ENCODE peak calls at places on chromosomes 2 and 18, in five cellular contexts. One of them, this sample, is unnamed. For H3K27me3, the result is how much of the 10 kb centered on the place peaks cover.

GRCh38 chr2:11746807-11747459 is 501 bp downstream of the LPIN1 start:
- DNase-seq in neural progenitor cell: peak
- DNase-seq in CD4-positive, CD25-positive, alpha-beta regulatory T cell: no peak
- DNase-seq in brain microvascular endothelial cell: peak
- DNase-seq in right cardiac atrium: no peak
- DNase-seq in this sample: peak

GRCh38 chr2:198164843-198165242 is 360.4 kb downstream of the PLCL1 start:
- DNase-seq in neural progenitor cell: no peak
- DNase-seq in CD4-positive, CD25-positive, alpha-beta regulatory T cell: no peak
- DNase-seq in brain microvascular endothelial cell: no peak
- DNase-seq in right cardiac atrium: no peak
- DNase-seq in this sample: no peak

GRCh38 chr2:197204855-197205254 is 105.7 kb downstream of the ANKRD44 start:
- DNase-seq in neural progenitor cell: no peak
- DNase-seq in CD4-positive, CD25-positive, alpha-beta regulatory T cell: no peak
- DNase-seq in brain microvascular endothelial cell: no peak
- DNase-seq in right cardiac atrium: no peak
- DNase-seq in this sample: no peak

GRCh38 chr2:141200191-141200590 is 930.6 kb downstream of the LRP1B start:
- DNase-seq in neural progenitor cell: no peak
- DNase-seq in CD4-positive, CD25-positive, alpha-beta regulatory T cell: no peak
- DNase-seq in brain microvascular endothelial cell: peak
- DNase-seq in right cardiac atrium: no peak
- DNase-seq in this sample: no peak

GRCh38 chr18:48391863-48392262 is 17.3 kb downstream of the ZBTB7C start:
- DNase-seq in neural progenitor cell: no peak
- DNase-seq in CD4-positive, CD25-positive, alpha-beta regulatory T cell: no peak
- DNase-seq in brain microvascular endothelial cell: no peak
- DNase-seq in right cardiac atrium: peak
- DNase-seq in this sample: no peak

GRCh38 chr2:241774419-241775222 is 2.0 kb upstream of the GAL3ST2 start:
- DNase-seq in neural progenitor cell: no peak
- DNase-seq in CD4-positive, CD25-positive, alpha-beta regulatory T cell: no peak
- DNase-seq in brain microvascular endothelial cell: peak
- DNase-seq in right cardiac atrium: peak
- DNase-seq in this sample: no peak

GRCh38 chr2:46297546-46298271 is 502 bp downstream of the EPAS1 start:
- DNase-seq in neural progenitor cell: peak
- DNase-seq in CD4-positive, CD25-positive, alpha-beta regulatory T cell: peak
- DNase-seq in brain microvascular endothelial cell: no peak
- DNase-seq in right cardiac atrium: peak
- DNase-seq in this sample: peak

GRCh38 chr2:100250645-100251044 is 71.7 kb downstream of the LONRF2 start:
- DNase-seq in neural progenitor cell: no peak
- DNase-seq in CD4-positive, CD25-positive, alpha-beta regulatory T cell: no peak
- DNase-seq in brain microvascular endothelial cell: no peak
- DNase-seq in right cardiac atrium: no peak
- DNase-seq in this sample: no peak

GRCh38 chr2:128323501-128323931 is 4.8 kb upstream of the HS6ST1 start:
- DNase-seq in neural progenitor cell: no peak
- DNase-seq in CD4-positive, CD25-positive, alpha-beta regulatory T cell: no peak
- DNase-seq in brain microvascular endothelial cell: no peak
- DNase-seq in right cardiac atrium: no peak
- DNase-seq in this sample: peak

GRCh38 chr18:33577688-33578370 is at the start of gene ASXL3:
- DNase-seq in neural progenitor cell: peak
- DNase-seq in CD4-positive, CD25-positive, alpha-beta regulatory T cell: no peak
- DNase-seq in brain microvascular endothelial cell: no peak
- DNase-seq in right cardiac atrium: peak
- DNase-seq in this sample: no peak

GRCh38 chr2:119756837-119757236 is 2.9 kb upstream of the PTPN4 start:
- DNase-seq in neural progenitor cell: no peak
- DNase-seq in CD4-positive, CD25-positive, alpha-beta regulatory T cell: no peak
- DNase-seq in brain microvascular endothelial cell: peak
- DNase-seq in right cardiac atrium: peak
- DNase-seq in this sample: no peak

GRCh38 chr2:189018636-189019035 is 44.5 kb downstream of the COL3A1 start:
- DNase-seq in neural progenitor cell: no peak
- DNase-seq in CD4-positive, CD25-positive, alpha-beta regulatory T cell: no peak
- DNase-seq in brain microvascular endothelial cell: no peak
- DNase-seq in right cardiac atrium: no peak
- DNase-seq in this sample: no peak

GRCh38 chr2:218006741-218007140 is 3.9 kb upstream of the TNS1 start:
- DNase-seq in neural progenitor cell: no peak
- DNase-seq in CD4-positive, CD25-positive, alpha-beta regulatory T cell: no peak
- DNase-seq in brain microvascular endothelial cell: no peak
- DNase-seq in right cardiac atrium: no peak
- DNase-seq in this sample: no peak

GRCh38 chr2:21165350-21165749 is 41.6 kb downstream of the TDRD15 start:
- DNase-seq in neural progenitor cell: no peak
- DNase-seq in CD4-positive, CD25-positive, alpha-beta regulatory T cell: no peak
- DNase-seq in brain microvascular endothelial cell: no peak
- DNase-seq in right cardiac atrium: no peak
- DNase-seq in this sample: no peak

GRCh38 chr2:217759991-217760390 is 242.8 kb downstream of the TNS1 start:
- DNase-seq in neural progenitor cell: no peak
- DNase-seq in CD4-positive, CD25-positive, alpha-beta regulatory T cell: no peak
- DNase-seq in brain microvascular endothelial cell: no peak
- DNase-seq in right cardiac atrium: no peak
- DNase-seq in this sample: no peak

GRCh38 chr18:9280854-9281253 is 53.7 kb upstream of the TWSG1 start:
- DNase-seq in neural progenitor cell: no peak
- DNase-seq in CD4-positive, CD25-positive, alpha-beta regulatory T cell: no peak
- DNase-seq in brain microvascular endothelial cell: no peak
- DNase-seq in right cardiac atrium: no peak
- DNase-seq in this sample: no peak

GRCh38 chr2:105103481-105103880 is 65.6 kb downstream of the MRPS9 start:
- DNase-seq in neural progenitor cell: peak
- DNase-seq in CD4-positive, CD25-positive, alpha-beta regulatory T cell: no peak
- DNase-seq in brain microvascular endothelial cell: no peak
- DNase-seq in right cardiac atrium: no peak
- DNase-seq in this sample: no peak

GRCh38 chr2:1995987-1996386 is 251.7 kb upstream of the PXDN start:
- DNase-seq in neural progenitor cell: no peak
- DNase-seq in CD4-positive, CD25-positive, alpha-beta regulatory T cell: no peak
- DNase-seq in brain microvascular endothelial cell: peak
- DNase-seq in right cardiac atrium: no peak
- DNase-seq in this sample: no peak

GRCh38 chr18:63181706-63182105 is 137.9 kb downstream of the BCL2 start:
- DNase-seq in neural progenitor cell: no peak
- DNase-seq in CD4-positive, CD25-positive, alpha-beta regulatory T cell: no peak
- DNase-seq in brain microvascular endothelial cell: no peak
- DNase-seq in right cardiac atrium: no peak
- DNase-seq in this sample: no peak

GRCh38 chr2:227608469-227609338 is 5.9 kb downstream of the SCYGR3 start:
- DNase-seq in neural progenitor cell: no peak
- DNase-seq in CD4-positive, CD25-positive, alpha-beta regulatory T cell: no peak
- DNase-seq in brain microvascular endothelial cell: no peak
- DNase-seq in right cardiac atrium: no peak
- DNase-seq in this sample: no peak

GRCh38 chr2:60468390-60469085 is 84.9 kb downstream of the BCL11A start:
- DNase-seq in neural progenitor cell: no peak
- DNase-seq in CD4-positive, CD25-positive, alpha-beta regulatory T cell: no peak
- DNase-seq in brain microvascular endothelial cell: peak
- DNase-seq in right cardiac atrium: no peak
- DNase-seq in this sample: no peak

GRCh38 chr2:226678422-226678821 is 121.2 kb downstream of the IRS1 start:
- DNase-seq in neural progenitor cell: no peak
- DNase-seq in CD4-positive, CD25-positive, alpha-beta regulatory T cell: no peak
- DNase-seq in brain microvascular endothelial cell: no peak
- DNase-seq in right cardiac atrium: no peak
- DNase-seq in this sample: no peak

DNA sequence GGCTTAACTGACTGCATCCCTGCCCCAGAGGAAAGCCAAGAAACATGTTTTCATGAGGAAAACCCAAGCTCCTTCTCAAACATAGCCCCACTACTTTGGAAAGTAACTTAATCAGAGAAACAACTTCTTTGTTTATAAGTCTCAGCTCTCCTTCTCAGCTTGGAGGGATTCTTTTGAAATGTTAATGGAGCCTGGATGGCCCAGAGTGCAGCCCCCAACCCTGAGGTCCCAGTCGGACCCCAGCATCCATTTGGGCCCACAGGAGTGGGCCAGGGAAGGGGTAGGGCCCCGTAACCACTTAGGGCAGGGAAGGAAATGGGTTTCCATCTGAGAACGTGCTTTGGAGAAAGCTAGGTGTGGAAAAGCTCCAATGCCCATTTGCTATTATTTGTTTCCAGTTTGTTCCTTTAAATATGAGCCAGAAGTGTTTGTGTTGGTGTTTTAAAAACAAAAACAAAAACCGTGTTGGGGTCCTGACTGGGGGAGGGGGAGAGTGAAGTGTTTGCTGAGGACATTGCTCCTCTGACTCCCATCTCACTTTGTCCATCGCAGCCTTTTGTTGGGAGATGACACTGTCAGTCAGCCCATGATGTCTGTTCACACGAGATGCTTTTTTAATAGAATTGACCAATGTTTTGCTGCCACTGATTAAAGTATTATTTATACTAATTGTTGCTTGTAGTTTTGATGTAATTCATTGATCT is 1.6 kb upstream of the HOXD3 start:
- DNase-seq in neural progenitor cell: no peak
- DNase-seq in CD4-positive, CD25-positive, alpha-beta regulatory T cell: no peak
- DNase-seq in brain microvascular endothelial cell: no peak
- DNase-seq in right cardiac atrium: no peak
- DNase-seq in this sample: peak
- H3K27me3 ChIP-seq in neural progenitor cell: half or more
- H3K27me3 ChIP-seq in CD4-positive, CD25-positive, alpha-beta regulatory T cell: under half
- H3K27me3 ChIP-seq in brain microvascular endothelial cell: half or more
- H3K27me3 ChIP-seq in right cardiac atrium: under half
- H3K27me3 ChIP-seq in this sample: half or more

GRCh38 chr2:10332402-10333246 is 29.9 kb downstream of the HPCAL1 start:
- DNase-seq in neural progenitor cell: peak
- DNase-seq in CD4-positive, CD25-positive, alpha-beta regulatory T cell: no peak
- DNase-seq in brain microvascular endothelial cell: peak
- DNase-seq in right cardiac atrium: no peak
- DNase-seq in this sample: peak

GRCh38 chr2:10333247-10333613 is 30.5 kb downstream of the HPCAL1 start:
- DNase-seq in neural progenitor cell: no peak
- DNase-seq in CD4-positive, CD25-positive, alpha-beta regulatory T cell: no peak
- DNase-seq in brain microvascular endothelial cell: no peak
- DNase-seq in right cardiac atrium: no peak
- DNase-seq in this sample: peak

GRCh38 chr2:10331702-10332401 is 29.1 kb downstream of the HPCAL1 start:
- DNase-seq in neural progenitor cell: no peak
- DNase-seq in CD4-positive, CD25-positive, alpha-beta regulatory T cell: no peak
- DNase-seq in brain microvascular endothelial cell: no peak
- DNase-seq in right cardiac atrium: no peak
- DNase-seq in this sample: no peak

GRCh38 chr2:10335046-10335840 is 32.5 kb downstream of the HPCAL1 start:
- DNase-seq in neural progenitor cell: no peak
- DNase-seq in CD4-positive, CD25-positive, alpha-beta regulatory T cell: no peak
- DNase-seq in brain microvascular endothelial cell: no peak
- DNase-seq in right cardiac atrium: no peak
- DNase-seq in this sample: no peak

DNA sequence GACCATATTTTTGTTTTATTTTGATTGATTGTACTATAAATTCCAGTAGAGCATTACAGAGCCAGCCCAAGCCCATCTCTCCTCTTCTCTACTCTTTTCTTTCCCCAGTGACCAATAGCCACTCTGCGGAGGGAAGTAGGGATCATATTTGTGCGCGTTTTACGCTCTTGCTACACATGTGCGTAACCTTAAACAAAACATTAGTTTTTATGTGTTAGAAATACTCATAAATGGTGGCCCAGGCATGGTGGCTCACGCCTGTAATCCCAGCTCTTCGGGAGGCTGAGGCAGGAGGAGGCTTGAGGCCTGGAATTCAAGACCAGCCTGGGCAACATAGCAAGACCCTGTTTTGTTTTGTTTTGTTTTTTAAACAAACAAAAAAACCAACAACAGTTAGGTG is 31.3 kb downstream of the HPCAL1 start:
- DNase-seq in neural progenitor cell: no peak
- DNase-seq in CD4-positive, CD25-positive, alpha-beta regulatory T cell: no peak
- DNase-seq in brain microvascular endothelial cell: no peak
- DNase-seq in right cardiac atrium: no peak
- DNase-seq in this sample: no peak
- H3K4me3 ChIP-seq in neural progenitor cell: no peak
- H3K4me3 ChIP-seq in CD4-positive, CD25-positive, alpha-beta regulatory T cell: no peak
- H3K4me3 ChIP-seq in brain microvascular endothelial cell: no peak
- H3K4me3 ChIP-seq in right cardiac atrium: no peak
- H3K4me3 ChIP-seq in this sample: no peak

GRCh38 chr2:47501374-47502200 is 98.6 kb downstream of the MSH2 start:
- DNase-seq in neural progenitor cell: no peak
- DNase-seq in CD4-positive, CD25-positive, alpha-beta regulatory T cell: no peak
- DNase-seq in brain microvascular endothelial cell: peak
- DNase-seq in right cardiac atrium: no peak
- DNase-seq in this sample: no peak
- H3K27me3 ChIP-seq in neural progenitor cell: under half
- H3K27me3 ChIP-seq in CD4-positive, CD25-positive, alpha-beta regulatory T cell: under half
- H3K27me3 ChIP-seq in brain microvascular endothelial cell: under half
- H3K27me3 ChIP-seq in right cardiac atrium: under half
- H3K27me3 ChIP-seq in this sample: under half

DNA sequence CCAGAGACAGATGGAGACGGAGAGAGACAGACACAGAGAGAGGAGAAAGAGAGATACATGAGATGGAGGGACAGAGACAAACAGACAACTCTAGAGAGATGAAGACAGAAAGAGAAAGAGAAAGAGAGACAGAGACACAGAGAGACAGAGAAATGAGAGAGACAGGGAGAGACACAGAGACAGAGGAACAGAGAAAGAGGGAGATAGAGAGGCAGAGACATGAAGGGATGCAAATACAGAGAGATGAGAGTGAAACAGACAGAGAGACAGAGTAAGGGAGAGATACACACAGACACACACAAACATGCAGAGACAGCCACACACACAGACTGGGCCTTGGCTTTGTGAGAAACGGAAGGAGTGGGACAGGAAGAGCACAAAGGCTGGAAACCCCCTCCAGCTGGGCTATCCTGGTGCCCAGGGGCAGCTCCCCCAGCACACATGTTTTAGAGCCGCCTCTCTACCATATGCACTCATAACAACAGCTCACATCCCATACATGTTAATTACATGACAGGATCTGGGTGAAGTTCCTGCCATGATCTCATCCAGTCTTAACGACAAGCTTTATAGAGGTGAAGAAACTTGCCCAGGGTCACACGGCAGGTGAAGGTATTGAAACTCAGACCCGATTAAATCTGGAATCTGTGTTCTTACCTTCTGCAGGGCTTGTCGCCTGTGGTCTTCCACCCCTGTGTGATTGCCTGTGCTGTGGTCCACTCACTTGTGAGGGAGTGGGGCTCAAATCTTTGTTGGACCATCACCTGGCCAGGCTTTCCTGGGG is 32.4 kb downstream of the IL18R1 start:
- DNase-seq in neural progenitor cell: no peak
- DNase-seq in CD4-positive, CD25-positive, alpha-beta regulatory T cell: no peak
- DNase-seq in brain microvascular endothelial cell: no peak
- DNase-seq in right cardiac atrium: no peak
- DNase-seq in this sample: peak
- H3K4me3 ChIP-seq in neural progenitor cell: no peak
- H3K4me3 ChIP-seq in CD4-positive, CD25-positive, alpha-beta regulatory T cell: no peak
- H3K4me3 ChIP-seq in brain microvascular endothelial cell: no peak
- H3K4me3 ChIP-seq in right cardiac atrium: no peak
- H3K4me3 ChIP-seq in this sample: no peak

GRCh38 chr2:118473241-118473640 is 374.2 kb downstream of the EN1 start:
- DNase-seq in neural progenitor cell: no peak
- DNase-seq in CD4-positive, CD25-positive, alpha-beta regulatory T cell: no peak
- DNase-seq in brain microvascular endothelial cell: no peak
- DNase-seq in right cardiac atrium: no peak
- DNase-seq in this sample: no peak
- H3K27me3 ChIP-seq in neural progenitor cell: half or more
- H3K27me3 ChIP-seq in CD4-positive, CD25-positive, alpha-beta regulatory T cell: under half
- H3K27me3 ChIP-seq in brain microvascular endothelial cell: under half
- H3K27me3 ChIP-seq in right cardiac atrium: under half
- H3K27me3 ChIP-seq in this sample: under half

GRCh38 chr18:12305930-12306629 is 2.0 kb upstream of the TUBB6 start:
- DNase-seq in neural progenitor cell: peak
- DNase-seq in CD4-positive, CD25-positive, alpha-beta regulatory T cell: no peak
- DNase-seq in brain microvascular endothelial cell: no peak
- DNase-seq in right cardiac atrium: no peak
- DNase-seq in this sample: peak
- H3K4me3 ChIP-seq in neural progenitor cell: peak
- H3K4me3 ChIP-seq in CD4-positive, CD25-positive, alpha-beta regulatory T cell: no peak
- H3K4me3 ChIP-seq in brain microvascular endothelial cell: peak
- H3K4me3 ChIP-seq in right cardiac atrium: no peak
- H3K4me3 ChIP-seq in this sample: peak

This sample was measured in H7.